ENCODE peak calls at places on chromosomes 6 and 20, in five cellular contexts. One of them, this sample, is unnamed.
A peak's percentile ranks its signal among the peaks of the same experiment; 100 is the strongest.

GRCh38 chr6:140107216-140107615 is 732.8 kb upstream of the CITED2 start:
- DNase-seq in T-helper 22 cell: no peak
- DNase-seq in HT1080: no peak
- DNase-seq in CD8-positive, alpha-beta T cell: no peak
- DNase-seq in RWPE1: no peak
- DNase-seq in this sample: no peak

GRCh38 chr20:53736757-53737403 is 143.2 kb upstream of the ZNF217 start:
- DNase-seq in T-helper 22 cell: no peak
- DNase-seq in HT1080: peak; percentile 32
- DNase-seq in CD8-positive, alpha-beta T cell: no peak
- DNase-seq in RWPE1: no peak
- DNase-seq in this sample: no peak

GRCh38 chr6:90338409-90338808 is 41.8 kb upstream of the BACH2 start:
- DNase-seq in T-helper 22 cell: no peak
- DNase-seq in HT1080: no peak
- DNase-seq in CD8-positive, alpha-beta T cell: no peak
- DNase-seq in RWPE1: no peak
- DNase-seq in this sample: no peak

GRCh38 chr6:159469449-159469848 is 223.6 kb downstream of the SOD2 start:
- DNase-seq in T-helper 22 cell: no peak
- DNase-seq in HT1080: no peak
- DNase-seq in CD8-positive, alpha-beta T cell: no peak
- DNase-seq in RWPE1: no peak
- DNase-seq in this sample: no peak

GRCh38 chr6:40227735-40228134 is 293.5 kb upstream of the MOCS1 start:
- DNase-seq in T-helper 22 cell: no peak
- DNase-seq in HT1080: no peak
- DNase-seq in CD8-positive, alpha-beta T cell: no peak
- DNase-seq in RWPE1: no peak
- DNase-seq in this sample: no peak

GRCh38 chr6:56144538-56145324 is 102.6 kb downstream of the COL21A1 start:
- DNase-seq in T-helper 22 cell: no peak
- DNase-seq in HT1080: peak; percentile 72
- DNase-seq in CD8-positive, alpha-beta T cell: no peak
- DNase-seq in RWPE1: peak; percentile 57
- DNase-seq in this sample: no peak

GRCh38 chr20:40589581-40589980 is 99.5 kb downstream of the MAFB start:
- DNase-seq in T-helper 22 cell: no peak
- DNase-seq in HT1080: no peak
- DNase-seq in CD8-positive, alpha-beta T cell: no peak
- DNase-seq in RWPE1: no peak
- DNase-seq in this sample: peak; percentile 9

GRCh38 chr6:108868551-108869145 is 20.4 kb downstream of the ARMC2 start:
- DNase-seq in T-helper 22 cell: no peak
- DNase-seq in HT1080: no peak
- DNase-seq in CD8-positive, alpha-beta T cell: no peak
- DNase-seq in RWPE1: no peak
- DNase-seq in this sample: no peak

GRCh38 chr6:136550330-136551071 is at the start of gene MAP7:
- DNase-seq in T-helper 22 cell: peak; percentile 56
- DNase-seq in HT1080: peak; percentile 30
- DNase-seq in CD8-positive, alpha-beta T cell: peak; percentile 44
- DNase-seq in RWPE1: peak; percentile 92
- DNase-seq in this sample: peak; percentile 96

GRCh38 chr6:39057251-39058155 is 8.9 kb downstream of the GLP1R start:
- DNase-seq in T-helper 22 cell: no peak
- DNase-seq in HT1080: no peak
- DNase-seq in CD8-positive, alpha-beta T cell: no peak
- DNase-seq in RWPE1: no peak
- DNase-seq in this sample: no peak

GRCh38 chr6:30002871-30003270 is 58.2 kb upstream of the POLR1H start:
- DNase-seq in T-helper 22 cell: no peak
- DNase-seq in HT1080: peak; percentile 27
- DNase-seq in CD8-positive, alpha-beta T cell: no peak
- DNase-seq in RWPE1: peak; percentile 17
- DNase-seq in this sample: no peak

GRCh38 chr6:18693923-18694322 is 306.8 kb downstream of the RNF144B start:
- DNase-seq in T-helper 22 cell: no peak
- DNase-seq in HT1080: no peak
- DNase-seq in CD8-positive, alpha-beta T cell: no peak
- DNase-seq in RWPE1: no peak
- DNase-seq in this sample: no peak

GRCh38 chr6:88177961-88178464 is 11.9 kb upstream of the CNR1 start:
- DNase-seq in T-helper 22 cell: no peak
- DNase-seq in HT1080: no peak
- DNase-seq in CD8-positive, alpha-beta T cell: no peak
- DNase-seq in RWPE1: peak; percentile 23
- DNase-seq in this sample: no peak

GRCh38 chr20:44858959-44859358 is 26.5 kb upstream of the YWHAB start:
- DNase-seq in T-helper 22 cell: no peak
- DNase-seq in HT1080: peak; percentile 11
- DNase-seq in CD8-positive, alpha-beta T cell: no peak
- DNase-seq in RWPE1: no peak
- DNase-seq in this sample: no peak

GRCh38 chr6:5906340-5906670 is 100.4 kb downstream of the NRN1 start:
- DNase-seq in T-helper 22 cell: no peak
- DNase-seq in HT1080: no peak
- DNase-seq in CD8-positive, alpha-beta T cell: no peak
- DNase-seq in RWPE1: no peak
- DNase-seq in this sample: no peak